ENCODE peak calls at places on chromosomes 6 and 20, in eight cellular contexts. One of them, this sample, is unnamed.
A peak's percentile ranks its signal among the peaks of the same experiment; 100 is the strongest.

GRCh38 chr6:132020138-132020551 is 69.0 kb upstream of the CCN2 start:
- DNase-seq in A549: no peak
- DNase-seq in IMR-90: peak; percentile 13
- DNase-seq in H1: no peak
- DNase-seq in WTC11: no peak
- DNase-seq in K562: no peak
- DNase-seq in GM12878: no peak
- DNase-seq in HepG2: no peak
- DNase-seq in this sample: no peak

GRCh38 chr6:130760006-130760405 is 67.2 kb upstream of the SMLR1 start:
- DNase-seq in A549: peak; percentile 13
- DNase-seq in IMR-90: peak; percentile 61
- DNase-seq in H1: no peak
- DNase-seq in WTC11: peak; percentile 60
- DNase-seq in K562: no peak
- DNase-seq in GM12878: no peak
- DNase-seq in HepG2: peak; percentile 64
- DNase-seq in this sample: peak; percentile 4

GRCh38 chr6:4962905-4963304 is 40.9 kb downstream of the RPP40 start:
- DNase-seq in A549: no peak
- DNase-seq in IMR-90: no peak
- DNase-seq in H1: no peak
- DNase-seq in WTC11: no peak
- DNase-seq in K562: no peak
- DNase-seq in GM12878: no peak
- DNase-seq in HepG2: no peak
- DNase-seq in this sample: no peak

GRCh38 chr20:57834306-57834863 is 124.6 kb upstream of the PMEPA1 start:
- DNase-seq in A549: no peak
- DNase-seq in IMR-90: no peak
- DNase-seq in H1: no peak
- DNase-seq in WTC11: no peak
- DNase-seq in K562: no peak
- DNase-seq in GM12878: no peak
- DNase-seq in HepG2: no peak
- DNase-seq in this sample: no peak

GRCh38 chr6:107668826-107669474 is 155.2 kb downstream of the SCML4 start:
- DNase-seq in A549: no peak
- DNase-seq in IMR-90: no peak
- DNase-seq in H1: no peak
- DNase-seq in WTC11: no peak
- DNase-seq in K562: no peak
- DNase-seq in GM12878: peak; percentile 34
- DNase-seq in HepG2: no peak
- DNase-seq in this sample: no peak

GRCh38 chr20:59988141-59988540 is 29.9 kb downstream of the CDH26 start:
- DNase-seq in A549: peak; percentile 56
- DNase-seq in IMR-90: peak; percentile 11
- DNase-seq in H1: no peak
- DNase-seq in WTC11: no peak
- DNase-seq in K562: no peak
- DNase-seq in GM12878: no peak
- DNase-seq in HepG2: no peak
- DNase-seq in this sample: no peak

GRCh38 chr6:69456086-69456485 is 340.7 kb downstream of the LMBRD1 start:
- DNase-seq in A549: no peak
- DNase-seq in IMR-90: no peak
- DNase-seq in H1: no peak
- DNase-seq in WTC11: no peak
- DNase-seq in K562: no peak
- DNase-seq in GM12878: no peak
- DNase-seq in HepG2: no peak
- DNase-seq in this sample: no peak

GRCh38 chr6:1131285-1132079 is 180.4 kb upstream of the FOXQ1 start:
- DNase-seq in A549: no peak
- DNase-seq in IMR-90: peak; percentile 94
- DNase-seq in H1: no peak
- DNase-seq in WTC11: no peak
- DNase-seq in K562: no peak
- DNase-seq in GM12878: no peak
- DNase-seq in HepG2: peak; percentile 92
- DNase-seq in this sample: no peak

GRCh38 chr6:163900570-163900969 is 486.1 kb downstream of the QKI start:
- DNase-seq in A549: no peak
- DNase-seq in IMR-90: peak; percentile 33
- DNase-seq in H1: no peak
- DNase-seq in WTC11: no peak
- DNase-seq in K562: no peak
- DNase-seq in GM12878: no peak
- DNase-seq in HepG2: no peak
- DNase-seq in this sample: no peak

GRCh38 chr20:63076421-63076820 is 69.7 kb upstream of the BHLHE23 start:
- DNase-seq in A549: no peak
- DNase-seq in IMR-90: no peak
- DNase-seq in H1: no peak
- DNase-seq in WTC11: no peak
- DNase-seq in K562: no peak
- DNase-seq in GM12878: no peak
- DNase-seq in HepG2: no peak
- DNase-seq in this sample: no peak

GRCh38 chr20:62816879-62817873 is at the start of gene COL9A3:
- DNase-seq in A549: no peak
- DNase-seq in IMR-90: no peak
- DNase-seq in H1: no peak
- DNase-seq in WTC11: peak; percentile 50
- DNase-seq in K562: no peak
- DNase-seq in GM12878: no peak
- DNase-seq in HepG2: peak; percentile 63
- DNase-seq in this sample: peak; percentile 72

GRCh38 chr20:1381753-1382591 is 10.9 kb downstream of the FKBP1A start:
- DNase-seq in A549: no peak
- DNase-seq in IMR-90: peak; percentile 63
- DNase-seq in H1: no peak
- DNase-seq in WTC11: no peak
- DNase-seq in K562: no peak
- DNase-seq in GM12878: no peak
- DNase-seq in HepG2: no peak
- DNase-seq in this sample: no peak

GRCh38 chr6:113129991-113130390 is 727.2 kb upstream of the MARCKS start:
- DNase-seq in A549: no peak
- DNase-seq in IMR-90: no peak
- DNase-seq in H1: no peak
- DNase-seq in WTC11: no peak
- DNase-seq in K562: no peak
- DNase-seq in GM12878: no peak
- DNase-seq in HepG2: no peak
- DNase-seq in this sample: no peak

GRCh38 chr6:35357671-35358070 is 15.3 kb downstream of the PPARD start:
- DNase-seq in A549: no peak
- DNase-seq in IMR-90: no peak
- DNase-seq in H1: no peak
- DNase-seq in WTC11: no peak
- DNase-seq in K562: no peak
- DNase-seq in GM12878: no peak
- DNase-seq in HepG2: no peak
- DNase-seq in this sample: no peak

GRCh38 chr6:52076791-52077179 is 10.6 kb downstream of the PKHD1 start:
- DNase-seq in A549: no peak
- DNase-seq in IMR-90: no peak
- DNase-seq in H1: peak; percentile 57
- DNase-seq in WTC11: no peak
- DNase-seq in K562: no peak
- DNase-seq in GM12878: no peak
- DNase-seq in HepG2: no peak
- DNase-seq in this sample: no peak
- TF ChIP-seq USF2 in A549: no peak
- TF ChIP-seq USF2 in IMR-90: no peak
- TF ChIP-seq USF2 in H1: no peak
- TF ChIP-seq USF2 in WTC11: no peak
- TF ChIP-seq USF2 in K562: no peak
- TF ChIP-seq USF2 in GM12878: no peak
- TF ChIP-seq USF2 in HepG2: no peak
- TF ChIP-seq USF2 in this sample: no peak

DNA sequence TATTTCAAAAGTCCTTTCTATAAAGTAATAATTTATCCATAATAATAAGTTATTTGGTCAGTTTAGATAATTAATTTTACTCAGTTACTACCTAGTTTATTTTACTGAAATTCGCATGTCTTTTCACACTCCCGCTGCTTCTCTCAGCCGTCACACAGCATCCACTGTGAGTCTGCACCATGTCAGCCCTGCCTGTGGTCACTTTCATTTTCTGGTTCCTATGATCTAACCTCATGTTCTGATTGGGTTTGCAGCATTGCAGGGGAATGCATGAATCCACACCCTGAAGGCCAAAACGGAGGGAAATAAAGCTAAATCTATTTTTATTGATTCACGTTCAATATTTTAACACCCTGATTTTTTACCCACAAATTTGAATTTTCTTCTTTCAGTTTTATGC is 47.4 kb downstream of the PDE10A start:
- DNase-seq in A549: no peak
- DNase-seq in IMR-90: peak; percentile 60
- DNase-seq in H1: no peak
- DNase-seq in WTC11: no peak
- DNase-seq in K562: no peak
- DNase-seq in GM12878: peak; percentile 8
- DNase-seq in HepG2: no peak
- DNase-seq in this sample: no peak
- TF ChIP-seq USF2 in A549: no peak
- TF ChIP-seq USF2 in IMR-90: no peak
- TF ChIP-seq USF2 in H1: no peak
- TF ChIP-seq USF2 in WTC11: no peak
- TF ChIP-seq USF2 in K562: no peak
- TF ChIP-seq USF2 in GM12878: no peak
- TF ChIP-seq USF2 in HepG2: no peak
- TF ChIP-seq USF2 in this sample: no peak

DNA sequence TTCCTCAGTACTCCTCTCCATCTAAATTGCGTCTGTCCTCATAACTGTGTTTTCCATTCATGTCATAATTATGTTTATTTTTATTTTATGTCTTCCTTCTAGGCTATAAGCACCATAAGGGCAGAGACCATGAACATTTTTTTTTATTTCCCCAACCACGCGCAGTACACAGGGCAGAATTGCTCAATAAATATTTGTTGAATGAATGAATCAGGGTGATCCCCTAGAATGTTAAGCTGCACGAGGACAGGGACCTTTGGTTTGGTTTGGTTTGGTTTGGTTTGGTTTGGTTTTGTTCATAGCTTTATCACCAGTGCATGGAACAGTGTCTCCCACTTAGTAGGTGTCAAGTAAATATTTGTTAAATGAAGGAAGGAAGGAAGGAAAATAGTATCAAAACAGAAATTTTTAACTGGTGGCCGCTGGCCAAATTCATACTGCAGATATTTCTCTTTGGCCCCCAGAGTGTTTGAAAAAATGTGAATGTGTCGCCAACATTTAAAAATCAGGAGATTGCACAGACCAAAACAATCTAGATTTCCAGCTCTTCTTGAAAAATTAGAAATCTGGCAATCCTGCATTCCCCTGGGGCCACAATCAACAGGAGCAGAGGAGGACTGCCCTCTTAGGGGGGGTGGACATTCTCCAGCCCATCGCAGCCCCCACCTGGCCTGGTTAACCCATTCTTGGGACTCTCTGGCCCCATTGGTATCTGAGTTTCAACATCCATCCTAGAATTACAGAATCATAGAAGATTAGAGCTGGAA is 205.3 kb downstream of the EYA2 start:
- DNase-seq in A549: no peak
- DNase-seq in IMR-90: peak; percentile 33
- DNase-seq in H1: no peak
- DNase-seq in WTC11: no peak
- DNase-seq in K562: no peak
- DNase-seq in GM12878: no peak
- DNase-seq in HepG2: no peak
- DNase-seq in this sample: no peak
- TF ChIP-seq USF2 in A549: no peak
- TF ChIP-seq USF2 in IMR-90: no peak
- TF ChIP-seq USF2 in H1: no peak
- TF ChIP-seq USF2 in WTC11: no peak
- TF ChIP-seq USF2 in K562: no peak
- TF ChIP-seq USF2 in GM12878: no peak
- TF ChIP-seq USF2 in HepG2: no peak
- TF ChIP-seq USF2 in this sample: no peak

GRCh38 chr20:6705106-6705766 is 62.2 kb upstream of the BMP2 start:
- DNase-seq in A549: no peak
- DNase-seq in IMR-90: no peak
- DNase-seq in H1: no peak
- DNase-seq in WTC11: no peak
- DNase-seq in K562: no peak
- DNase-seq in GM12878: no peak
- DNase-seq in HepG2: no peak
- DNase-seq in this sample: no peak
- TF ChIP-seq USF2 in A549: no peak
- TF ChIP-seq USF2 in IMR-90: no peak
- TF ChIP-seq USF2 in H1: no peak
- TF ChIP-seq USF2 in WTC11: no peak
- TF ChIP-seq USF2 in K562: no peak
- TF ChIP-seq USF2 in GM12878: no peak
- TF ChIP-seq USF2 in HepG2: no peak
- TF ChIP-seq USF2 in this sample: no peak

GRCh38 chr20:38171301-38172010 is 6.4 kb upstream of the TGM2 start:
- DNase-seq in A549: no peak
- DNase-seq in IMR-90: peak; percentile 59
- DNase-seq in H1: no peak
- DNase-seq in WTC11: no peak
- DNase-seq in K562: peak; percentile 39
- DNase-seq in GM12878: no peak
- DNase-seq in HepG2: peak; percentile 71
- DNase-seq in this sample: no peak
- TF ChIP-seq USF2 in A549: no peak
- TF ChIP-seq USF2 in IMR-90: no peak
- TF ChIP-seq USF2 in H1: no peak
- TF ChIP-seq USF2 in WTC11: no peak
- TF ChIP-seq USF2 in K562: no peak
- TF ChIP-seq USF2 in GM12878: no peak
- TF ChIP-seq USF2 in HepG2: no peak
- TF ChIP-seq USF2 in this sample: no peak

GRCh38 chr6:55886185-55886836 is 10.9 kb upstream of the BMP5 start:
- DNase-seq in A549: no peak
- DNase-seq in IMR-90: peak; percentile 24
- DNase-seq in H1: no peak
- DNase-seq in WTC11: no peak
- DNase-seq in K562: no peak
- DNase-seq in GM12878: no peak
- DNase-seq in HepG2: peak; percentile 64
- DNase-seq in this sample: no peak
- TF ChIP-seq USF2 in A549: no peak
- TF ChIP-seq USF2 in IMR-90: no peak
- TF ChIP-seq USF2 in H1: no peak
- TF ChIP-seq USF2 in WTC11: no peak
- TF ChIP-seq USF2 in K562: no peak
- TF ChIP-seq USF2 in GM12878: no peak
- TF ChIP-seq USF2 in HepG2: no peak
- TF ChIP-seq USF2 in this sample: no peak